ENCODE peak calls at places on chromosomes 13 and 19, in nine cellular contexts. One of them, this sample, is unnamed.

GRCh38 chr13:80563451-80563850 is 222.5 kb upstream of the SPRY2 start:
- DNase-seq in HT-29: no peak
- DNase-seq in occipital lobe: no peak
- DNase-seq in C1 segment of cervical spinal cord: no peak
- DNase-seq in SHP77: no peak
- DNase-seq in activated CD4-positive, alpha-beta T cell treated with anti-CD3 and anti-CD28 coated beads for 48 hours: no peak
- DNase-seq in sciatic nerve: no peak
- DNase-seq in cardiac muscle cell: no peak
- DNase-seq in right lobe of liver: no peak
- DNase-seq in this sample: no peak

GRCh38 chr13:43307221-43307920 is 284.0 kb downstream of the DNAJC15 start:
- DNase-seq in C1 segment of cervical spinal cord: no peak
- DNase-seq in right lobe of liver: no peak
- DNase-seq in cardiac muscle cell: no peak
- DNase-seq in HT-29: no peak
- DNase-seq in SHP77: no peak
- DNase-seq in occipital lobe: no peak
- DNase-seq in sciatic nerve: no peak
- DNase-seq in activated CD4-positive, alpha-beta T cell treated with anti-CD3 and anti-CD28 coated beads for 48 hours: no peak
- DNase-seq in this sample: no peak

GRCh38 chr19:47257411-47258169 is 1.3 kb downstream of the CCDC9 start:
- DNase-seq in right lobe of liver: no peak
- DNase-seq in SHP77: no peak
- DNase-seq in occipital lobe: no peak
- DNase-seq in HT-29: no peak
- DNase-seq in C1 segment of cervical spinal cord: no peak
- DNase-seq in cardiac muscle cell: no peak
- DNase-seq in sciatic nerve: no peak
- DNase-seq in activated CD4-positive, alpha-beta T cell treated with anti-CD3 and anti-CD28 coated beads for 48 hours: no peak
- DNase-seq in this sample: no peak

GRCh38 chr19:9883231-9883758 is 48.2 kb downstream of the PIN1 start:
- DNase-seq in C1 segment of cervical spinal cord: no peak
- DNase-seq in activated CD4-positive, alpha-beta T cell treated with anti-CD3 and anti-CD28 coated beads for 48 hours: no peak
- DNase-seq in sciatic nerve: no peak
- DNase-seq in right lobe of liver: no peak
- DNase-seq in SHP77: peak; percentile 69
- DNase-seq in cardiac muscle cell: peak; percentile 38
- DNase-seq in HT-29: no peak
- DNase-seq in occipital lobe: peak; percentile 35
- DNase-seq in this sample: no peak

GRCh38 chr13:60396783-60397692 is at the start of gene TDRD3:
- DNase-seq in SHP77: peak; percentile 71
- DNase-seq in occipital lobe: peak; percentile 72
- DNase-seq in HT-29: peak; percentile 92
- DNase-seq in C1 segment of cervical spinal cord: peak; percentile 91
- DNase-seq in activated CD4-positive, alpha-beta T cell treated with anti-CD3 and anti-CD28 coated beads for 48 hours: peak; percentile 86
- DNase-seq in sciatic nerve: peak; percentile 90
- DNase-seq in right lobe of liver: peak; percentile 90
- DNase-seq in cardiac muscle cell: peak; percentile 89
- DNase-seq in this sample: peak; percentile 93

GRCh38 chr13:46595136-46595917 is 42.4 kb downstream of the LRCH1 start:
- DNase-seq in cardiac muscle cell: peak; percentile 40
- DNase-seq in HT-29: no peak
- DNase-seq in right lobe of liver: no peak
- DNase-seq in SHP77: no peak
- DNase-seq in C1 segment of cervical spinal cord: no peak
- DNase-seq in activated CD4-positive, alpha-beta T cell treated with anti-CD3 and anti-CD28 coated beads for 48 hours: no peak
- DNase-seq in occipital lobe: no peak
- DNase-seq in sciatic nerve: no peak
- DNase-seq in this sample: no peak

GRCh38 chr19:27794444-27795042 is 1418.4 kb downstream of the UQCRFS1 start:
- DNase-seq in HT-29: no peak
- DNase-seq in SHP77: no peak
- DNase-seq in cardiac muscle cell: peak; percentile 44
- DNase-seq in sciatic nerve: no peak
- DNase-seq in activated CD4-positive, alpha-beta T cell treated with anti-CD3 and anti-CD28 coated beads for 48 hours: peak; percentile 21
- DNase-seq in right lobe of liver: no peak
- DNase-seq in C1 segment of cervical spinal cord: no peak
- DNase-seq in occipital lobe: no peak
- DNase-seq in this sample: no peak

GRCh38 chr13:47632311-47632710 is 368.8 kb downstream of the SUCLA2 start:
- DNase-seq in right lobe of liver: no peak
- DNase-seq in occipital lobe: no peak
- DNase-seq in cardiac muscle cell: no peak
- DNase-seq in C1 segment of cervical spinal cord: no peak
- DNase-seq in SHP77: no peak
- DNase-seq in HT-29: no peak
- DNase-seq in sciatic nerve: no peak
- DNase-seq in activated CD4-positive, alpha-beta T cell treated with anti-CD3 and anti-CD28 coated beads for 48 hours: no peak
- DNase-seq in this sample: no peak

GRCh38 chr19:45103200-45103624 is 10.2 kb downstream of the PPP1R37 start:
- DNase-seq in right lobe of liver: no peak
- DNase-seq in HT-29: no peak
- DNase-seq in sciatic nerve: no peak
- DNase-seq in C1 segment of cervical spinal cord: no peak
- DNase-seq in SHP77: no peak
- DNase-seq in activated CD4-positive, alpha-beta T cell treated with anti-CD3 and anti-CD28 coated beads for 48 hours: peak; percentile 24
- DNase-seq in occipital lobe: peak; percentile 37
- DNase-seq in cardiac muscle cell: peak; percentile 21
- DNase-seq in this sample: no peak

GRCh38 chr19:873084-874019 is 13.9 kb downstream of the CFD start:
- DNase-seq in SHP77: no peak
- DNase-seq in occipital lobe: no peak
- DNase-seq in sciatic nerve: no peak
- DNase-seq in activated CD4-positive, alpha-beta T cell treated with anti-CD3 and anti-CD28 coated beads for 48 hours: peak; percentile 78
- DNase-seq in C1 segment of cervical spinal cord: no peak
- DNase-seq in cardiac muscle cell: peak; percentile 80
- DNase-seq in right lobe of liver: no peak
- DNase-seq in HT-29: peak; percentile 52
- DNase-seq in this sample: peak; percentile 81

GRCh38 chr13:113142876-113143275 is 15.6 kb upstream of the PROZ start:
- DNase-seq in C1 segment of cervical spinal cord: no peak
- DNase-seq in sciatic nerve: no peak
- DNase-seq in occipital lobe: no peak
- DNase-seq in right lobe of liver: no peak
- DNase-seq in activated CD4-positive, alpha-beta T cell treated with anti-CD3 and anti-CD28 coated beads for 48 hours: no peak
- DNase-seq in SHP77: no peak
- DNase-seq in cardiac muscle cell: no peak
- DNase-seq in HT-29: no peak
- DNase-seq in this sample: no peak

GRCh38 chr19:3644351-3645066 is 17.9 kb upstream of the CACTIN start:
- DNase-seq in HT-29: no peak
- DNase-seq in sciatic nerve: peak; percentile 85
- DNase-seq in occipital lobe: peak; percentile 88
- DNase-seq in cardiac muscle cell: peak; percentile 12
- DNase-seq in activated CD4-positive, alpha-beta T cell treated with anti-CD3 and anti-CD28 coated beads for 48 hours: no peak
- DNase-seq in SHP77: no peak
- DNase-seq in C1 segment of cervical spinal cord: peak; percentile 78
- DNase-seq in right lobe of liver: peak; percentile 95
- DNase-seq in this sample: no peak

GRCh38 chr13:99071211-99071610 is 93.3 kb upstream of the DOCK9 start:
- DNase-seq in C1 segment of cervical spinal cord: no peak
- DNase-seq in sciatic nerve: no peak
- DNase-seq in SHP77: no peak
- DNase-seq in activated CD4-positive, alpha-beta T cell treated with anti-CD3 and anti-CD28 coated beads for 48 hours: no peak
- DNase-seq in right lobe of liver: no peak
- DNase-seq in occipital lobe: no peak
- DNase-seq in HT-29: no peak
- DNase-seq in cardiac muscle cell: no peak
- DNase-seq in this sample: no peak

GRCh38 chr13:109196896-109197295 is 567.5 kb downstream of the MYO16 start:
- DNase-seq in C1 segment of cervical spinal cord: no peak
- DNase-seq in right lobe of liver: no peak
- DNase-seq in sciatic nerve: no peak
- DNase-seq in occipital lobe: no peak
- DNase-seq in HT-29: peak; percentile 38
- DNase-seq in SHP77: no peak
- DNase-seq in cardiac muscle cell: no peak
- DNase-seq in activated CD4-positive, alpha-beta T cell treated with anti-CD3 and anti-CD28 coated beads for 48 hours: no peak
- DNase-seq in this sample: no peak

GRCh38 chr13:24747248-24748151 is 16.5 kb upstream of the RNF17 start:
- DNase-seq in HT-29: no peak
- DNase-seq in right lobe of liver: no peak
- DNase-seq in activated CD4-positive, alpha-beta T cell treated with anti-CD3 and anti-CD28 coated beads for 48 hours: peak; percentile 53
- DNase-seq in sciatic nerve: no peak
- DNase-seq in occipital lobe: peak; percentile 4
- DNase-seq in SHP77: no peak
- DNase-seq in cardiac muscle cell: peak; percentile 30
- DNase-seq in C1 segment of cervical spinal cord: no peak
- DNase-seq in this sample: peak; percentile 64

This sample was measured in upper lobe of right lung.